ENCODE peak calls at places on chromosomes 2 and 18, in eight cellular contexts. R is NCI-H2029; I is CD8-positive, alpha-beta memory T cell; A is left ventricle myocardium inferior; V is amygdala; N is endothelial cell; F is T-helper 9 cell; Z is hepatic stellate cell. Y is an unnamed sample.

GRCh38 chr2:235396071-235396846 is 97.6 kb upstream of the AGAP1 start:
- DNase-seq in R (no peak), I (no peak), A (no peak), V (no peak), N (no peak), F (no peak), Z (no peak), Y (no peak)

GRCh38 chr2:31384771-31385276 is 29.7 kb downstream of the XDH start:
- DNase-seq in R (no peak), I (no peak), A (no peak), V (no peak), N (no peak), F (no peak), Z (peak), Y (no peak)

GRCh38 chr2:205585451-205586045 is 96.8 kb upstream of the NRP2 start:
- DNase-seq in R (no peak), I (no peak), A (no peak), V (no peak), N (peak), F (no peak), Z (no peak), Y (peak)

GRCh38 chr2:43129676-43130547 is 96.5 kb downstream of the ZFP36L2 start:
- DNase-seq in R (no peak), I (peak), A (peak), V (no peak), N (no peak), F (peak), Z (no peak), Y (no peak)

GRCh38 chr18:77379976-77380375 is 130.3 kb downstream of the GALR1 start:
- DNase-seq in R (no peak), I (no peak), A (no peak), V (no peak), N (no peak), F (no peak), Z (no peak), Y (no peak)

GRCh38 chr2:46985512-46985911 is 69.9 kb upstream of the MCFD2 start:
- DNase-seq in R (no peak), I (no peak), A (no peak), V (no peak), N (no peak), F (no peak), Z (peak), Y (no peak)

GRCh38 chr2:72757177-72757775 is 68.6 kb downstream of the EXOC6B start:
- DNase-seq in R (no peak), I (no peak), A (no peak), V (no peak), N (peak), F (no peak), Z (peak), Y (peak)

GRCh38 chr2:5111581-5111980 is 580.6 kb upstream of the SOX11 start:
- DNase-seq in R (peak), I (no peak), A (no peak), V (no peak), N (no peak), F (no peak), Z (no peak), Y (no peak)

GRCh38 chr2:218716070-218716469 is 5.4 kb downstream of the TTLL4 start:
- DNase-seq in R (no peak), I (no peak), A (no peak), V (no peak), N (no peak), F (no peak), Z (no peak), Y (no peak)

GRCh38 chr2:119659601-119660342 is 19.2 kb upstream of the TMEM177 start:
- DNase-seq in R (peak), I (no peak), A (no peak), V (no peak), N (peak), F (peak), Z (no peak), Y (peak)

GRCh38 chr2:135130751-135131150 is 78.7 kb downstream of the RAB3GAP1 start:
- DNase-seq in R (no peak), I (no peak), A (no peak), V (no peak), N (no peak), F (no peak), Z (no peak), Y (no peak)

GRCh38 chr18:13915973-13916372 is 637 bp upstream of the MC2R start:
- DNase-seq in R (no peak), I (no peak), A (peak), V (no peak), N (no peak), F (no peak), Z (no peak), Y (no peak)

GRCh38 chr2:230929381-230930148 is 4.5 kb upstream of the GPR55 start:
- DNase-seq in R (no peak), I (no peak), A (no peak), V (no peak), N (no peak), F (no peak), Z (no peak), Y (no peak)

GRCh38 chr2:200379481-200380120 is 73.1 kb downstream of the SPATS2L start:
- DNase-seq in R (no peak), I (no peak), A (no peak), V (no peak), N (no peak), F (no peak), Z (no peak), Y (no peak)

GRCh38 chr2:160225722-160226121 is 25.6 kb upstream of the ITGB6 start:
- DNase-seq in R (peak), I (no peak), A (no peak), V (no peak), N (no peak), F (no peak), Z (no peak), Y (no peak)